ENCODE peak calls at places on chromosome 13, in seven cellular contexts. C is spleen, O is mesendoderm, Z is RWPE2, D is thyroid gland, M is heart right ventricle, H is aorta. Q is an unnamed sample.
A peak's percentile ranks its signal among the peaks of the same experiment; 100 is the strongest.

GRCh38 chr13:66895780-66896179 is 334.4 kb downstream of the PCDH9 start:
- DNase-seq in Z (no peak), H (no peak), O (peak; percentile 1), M (no peak), C (no peak), D (no peak), Q (no peak)

GRCh38 chr13:82717249-82717648 is 1165.0 kb downstream of the SLITRK1 start:
- DNase-seq in D (no peak), H (no peak), M (no peak), O (no peak), Z (no peak), C (no peak), Q (no peak)

GRCh38 chr13:22735381-22735995 is 445.3 kb upstream of the SGCG start:
- DNase-seq in D (no peak), C (peak; percentile 27), H (no peak), Z (no peak), M (no peak), O (peak; percentile 26), Q (no peak)

GRCh38 chr13:29006359-29006850 is 186.3 kb downstream of the MTUS2 start:
- DNase-seq in O (peak; percentile 85), M (no peak), Z (no peak), C (no peak), H (no peak), D (no peak), Q (no peak)

GRCh38 chr13:95176611-95177259 is 124.5 kb downstream of the ABCC4 start:
- DNase-seq in M (no peak), O (no peak), H (no peak), C (no peak), Z (no peak), D (no peak), Q (no peak)

GRCh38 chr13:71864981-71865857 is 1.8 kb downstream of the DACH1 start:
- DNase-seq in M (peak; percentile 54), H (peak; percentile 46), O (peak; percentile 12), D (no peak), Z (peak; percentile 40), C (peak; percentile 85), Q (no peak)

GRCh38 chr13:98214008-98214643 is 37.1 kb upstream of the RNF113B start:
- DNase-seq in O (no peak), Z (no peak), M (peak; percentile 23), C (no peak), H (no peak), D (peak; percentile 32), Q (no peak)

GRCh38 chr13:71672527-71672926 is 194.5 kb downstream of the DACH1 start:
- DNase-seq in H (no peak), D (no peak), Z (no peak), C (no peak), O (peak; percentile 16), M (no peak), Q (no peak)

GRCh38 chr13:21707586-21707985 is 36.7 kb downstream of the FGF9 start:
- DNase-seq in C (no peak), H (no peak), O (no peak), Z (no peak), M (no peak), D (no peak), Q (no peak)

GRCh38 chr13:67620665-67621064 is 390.5 kb upstream of the PCDH9 start:
- DNase-seq in O (no peak), D (no peak), Z (no peak), H (no peak), C (no peak), M (no peak), Q (no peak)

GRCh38 chr13:37194428-37194861 is 89.0 kb upstream of the CSNK1A1L start:
- DNase-seq in H (no peak), C (no peak), M (no peak), D (no peak), O (no peak), Z (no peak), Q (no peak)

GRCh38 chr13:37209621-37210020 is 104.2 kb upstream of the CSNK1A1L start:
- DNase-seq in C (no peak), M (no peak), D (no peak), Z (no peak), H (no peak), O (peak; percentile 59), Q (no peak)

GRCh38 chr13:63425131-63425530 is 2009.5 kb upstream of the PCDH20 start:
- DNase-seq in M (no peak), H (no peak), D (no peak), Z (no peak), O (no peak), C (no peak), Q (no peak)

GRCh38 chr13:21685485-21686064 is 14.7 kb downstream of the FGF9 start:
- DNase-seq in C (no peak), D (no peak), O (no peak), H (no peak), Z (no peak), M (no peak), Q (no peak)

GRCh38 chr13:44307255-44307654 is 66.4 kb upstream of the SERP2 start:
- DNase-seq in D (no peak), O (no peak), Z (no peak), M (no peak), C (no peak), H (no peak), Q (no peak)

GRCh38 chr13:75415720-75416119 is 66.2 kb downstream of the TBC1D4 start:
- DNase-seq in Z (no peak), O (no peak), D (no peak), H (no peak), C (no peak), M (no peak), Q (no peak)

GRCh38 chr13:39789451-39789850 is 134.0 kb downstream of the COG6 start:
- DNase-seq in C (no peak), M (no peak), Z (no peak), D (no peak), O (no peak), H (no peak), Q (no peak)

GRCh38 chr13:74062933-74063332 is 71.3 kb downstream of the KLF12 start:
- DNase-seq in D (peak; percentile 1), M (peak; percentile 44), O (no peak), C (peak; percentile 78), Z (no peak), H (peak; percentile 80), Q (no peak)

GRCh38 chr13:44710576-44710975 is 134.4 kb upstream of the TSC22D1 start:
- DNase-seq in Z (peak; percentile 54), H (no peak), D (no peak), M (no peak), C (no peak), O (peak; percentile 44), Q (no peak)

GRCh38 chr13:19567820-19568534 is 6.6 kb upstream of the TPTE2 start:
- DNase-seq in Z (no peak), D (no peak), H (no peak), O (no peak), M (no peak), C (no peak), Q (no peak)

GRCh38 chr13:59425211-59425721 is 738.5 kb downstream of the DIAPH3 start:
- DNase-seq in H (no peak), D (no peak), O (no peak), M (no peak), C (no peak), Z (no peak), Q (no peak)

GRCh38 chr13:106517151-106517847 is 18.2 kb downstream of the EFNB2 start:
- DNase-seq in C (no peak), D (no peak), M (no peak), H (no peak), O (no peak), Z (no peak), Q (no peak)
- H3K4me1 ChIP-seq in C (no peaks in the 10 kb centered on the region), D (peaks cover 9% of the 10 kb centered on the region), M (peaks cover 81% of the 10 kb centered on the region), H (peaks cover 7% of the 10 kb centered on the region), O (peaks cover 3% of the 10 kb centered on the region), Z (peaks cover 56% of the 10 kb centered on the region), Q (peaks cover 19% of the 10 kb centered on the region)

GRCh38 chr13:25971077-25971476 is 80.7 kb downstream of the SHISA2 start:
- DNase-seq in C (no peak), M (no peak), O (peak; percentile 46), D (no peak), H (no peak), Z (no peak), Q (no peak)

GRCh38 chr13:25977216-25977615 is 74.6 kb downstream of the SHISA2 start:
- DNase-seq in H (no peak), D (no peak), M (no peak), C (no peak), Z (no peak), O (peak; percentile 97), Q (no peak)

GRCh38 chr13:25973576-25973975 is 78.2 kb downstream of the SHISA2 start:
- DNase-seq in C (no peak), D (peak; percentile 6), O (no peak), Z (no peak), H (no peak), M (no peak), Q (no peak)

GRCh38 chr13:25971499-25972145 is 80.2 kb downstream of the SHISA2 start:
- DNase-seq in O (no peak), M (no peak), Z (no peak), C (peak; percentile 58), D (no peak), H (no peak), Q (peak; percentile 13)

DNA sequence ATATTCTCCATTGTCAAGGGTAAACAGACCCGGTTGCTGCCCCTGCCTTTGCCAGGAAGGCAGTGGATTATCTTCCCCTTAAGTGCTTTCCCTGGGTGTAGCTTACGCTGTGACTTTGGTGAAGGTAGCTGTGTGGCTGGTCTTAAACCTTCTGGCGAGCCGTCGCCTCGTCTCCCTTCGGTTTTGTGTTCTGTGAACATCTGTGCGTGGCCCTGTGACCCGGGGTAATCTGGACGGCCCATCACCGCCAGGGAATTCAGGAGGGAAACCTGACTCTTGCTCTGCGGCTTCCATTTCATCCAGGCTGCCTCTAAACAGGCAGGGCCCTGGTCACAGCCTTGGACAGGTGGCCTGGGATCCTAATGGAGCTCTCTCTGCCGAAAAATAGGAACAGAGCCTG is 78.7 kb downstream of the SHISA2 start:
- DNase-seq in Z (no peak), C (peak; percentile 54), M (no peak), D (no peak), H (no peak), O (peak; percentile 12), Q (no peak)
- H3K4me1 ChIP-seq in Z (no peaks in the 10 kb centered on the region), C (no peaks in the 10 kb centered on the region), M (no peaks in the 10 kb centered on the region), D (no peaks in the 10 kb centered on the region), H (no peaks in the 10 kb centered on the region), O (peaks cover 10% of the 10 kb centered on the region), Q (peaks cover 37% of the 10 kb centered on the region)

DNA sequence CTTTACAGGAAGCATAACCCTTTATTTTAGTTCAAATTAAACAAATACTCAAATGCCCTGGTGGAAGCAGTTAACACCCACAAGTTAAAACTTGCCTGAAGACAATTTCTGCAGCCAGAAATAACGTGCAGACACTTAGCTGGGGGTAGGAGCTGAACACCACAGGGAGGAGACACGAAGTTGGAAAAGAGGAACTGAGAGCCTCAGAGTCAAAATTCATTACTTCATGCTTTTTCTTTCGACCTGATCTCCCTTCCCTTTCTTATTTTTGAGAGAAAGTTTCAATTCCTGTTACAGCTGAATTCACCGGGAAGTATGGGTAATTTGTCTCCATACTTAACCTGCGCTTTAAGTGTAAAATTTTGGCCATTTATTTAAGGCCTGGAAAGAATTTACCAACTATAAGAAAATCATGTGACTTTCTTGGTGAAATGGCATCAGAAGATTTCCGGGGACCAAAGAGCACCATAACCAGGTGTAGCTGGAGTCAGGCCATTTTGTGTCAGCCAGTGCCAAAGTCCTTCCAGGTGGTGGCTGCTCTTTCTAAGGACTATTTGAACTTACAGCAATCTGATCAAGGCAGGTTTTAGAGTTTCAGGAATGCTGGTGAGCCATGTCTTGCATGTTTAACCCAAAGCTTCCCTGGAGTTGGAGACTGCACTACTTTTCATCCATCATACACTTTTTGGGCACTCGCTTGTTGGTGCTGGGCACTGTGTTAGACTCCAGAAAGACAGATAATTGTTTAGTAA is 46.5 kb upstream of the RCBTB2 start:
- DNase-seq in Z (no peak), O (peak; percentile 32), H (no peak), D (no peak), C (no peak), M (no peak), Q (no peak)
- H3K4me1 ChIP-seq in Z (peaks cover 8% of the 10 kb centered on the region), O (peaks cover 3% of the 10 kb centered on the region), H (no peaks in the 10 kb centered on the region), D (no peaks in the 10 kb centered on the region), C (peaks cover 53% of the 10 kb centered on the region), M (peaks cover 28% of the 10 kb centered on the region), Q (peaks cover 6% of the 10 kb centered on the region)

GRCh38 chr13:99873141-99873540 is 98.4 kb downstream of the ZIC5 start:
- DNase-seq in H (no peak), M (no peak), D (no peak), O (no peak), Z (no peak), C (no peak), Q (no peak)
- H3K4me1 ChIP-seq in H (no peaks in the 10 kb centered on the region), M (no peaks in the 10 kb centered on the region), D (no peaks in the 10 kb centered on the region), O (no peaks in the 10 kb centered on the region), Z (no peaks in the 10 kb centered on the region), C (no peaks in the 10 kb centered on the region), Q (peaks cover 5% of the 10 kb centered on the region)

Q was measured in Caco-2.